ENCODE peak calls at places on chromosome 19, in seven cellular contexts. D, L, I, S, O, R and Y are unnamed samples.

GRCh38 chr19:24141612-24142011 is 54.6 kb downstream of the ZNF254 start:
- DNase-seq in D (no peak), L (no peak), I (no peak), S (peak), O (no peak), R (no peak), Y (no peak)

GRCh38 chr19:23101241-23101640 is 15.6 kb upstream of the ZNF730 start:
- DNase-seq in D (no peak), L (no peak), I (no peak), S (no peak), O (no peak), R (no peak), Y (peak)

GRCh38 chr19:10724573-10725071 is 6.7 kb downstream of the DNM2 start:
- DNase-seq in D (no peak), L (no peak), I (no peak), S (no peak), O (no peak), R (no peak), Y (no peak)

GRCh38 chr19:45782162-45782623 is at the start of gene DMPK:
- DNase-seq in D (peak), L (no peak), I (no peak), S (no peak), O (no peak), R (no peak), Y (peak)

GRCh38 chr19:29002336-29002735 is 210.6 kb downstream of the UQCRFS1 start:
- DNase-seq in D (no peak), L (no peak), I (no peak), S (no peak), O (no peak), R (no peak), Y (no peak)

GRCh38 chr19:39407394-39407643 is 672 bp downstream of the ZFP36 start:
- DNase-seq in D (no peak), L (peak), I (no peak), S (no peak), O (no peak), R (no peak), Y (no peak)

GRCh38 chr19:1399745-1400144 is 1.6 kb downstream of the GAMT start:
- DNase-seq in D (no peak), L (no peak), I (no peak), S (no peak), O (no peak), R (no peak), Y (no peak)

GRCh38 chr19:7263521-7263920 is 30.7 kb downstream of the INSR start:
- DNase-seq in D (no peak), L (no peak), I (no peak), S (no peak), O (no peak), R (no peak), Y (no peak)

GRCh38 chr19:45147835-45148676 is 12.7 kb downstream of the NKPD1 start:
- DNase-seq in D (no peak), L (no peak), I (no peak), S (no peak), O (no peak), R (no peak), Y (no peak)

GRCh38 chr19:21133633-21134032 is 8.2 kb upstream of the ZNF431 start:
- DNase-seq in D (no peak), L (no peak), I (no peak), S (no peak), O (no peak), R (no peak), Y (peak)

GRCh38 chr19:405138-405965 is 3.6 kb downstream of the C2CD4C start:
- DNase-seq in D (no peak), L (no peak), I (no peak), S (no peak), O (no peak), R (no peak), Y (no peak)

GRCh38 chr19:40366697-40367561 is 18.4 kb downstream of the PLD3 start:
- DNase-seq in D (no peak), L (no peak), I (no peak), S (peak), O (no peak), R (peak), Y (no peak)

GRCh38 chr19:46839752-46840151 is 10.9 kb downstream of the AP2S1 start:
- DNase-seq in D (no peak), L (no peak), I (no peak), S (no peak), O (no peak), R (no peak), Y (peak)

GRCh38 chr19:29909545-29909944 is 32.5 kb upstream of the URI1 start:
- DNase-seq in D (no peak), L (no peak), I (no peak), S (no peak), O (no peak), R (no peak), Y (no peak)

GRCh38 chr19:9406798-9407352 is 28.5 kb downstream of the ZNF266 start:
- DNase-seq in D (peak), L (no peak), I (peak), S (peak), O (peak), R (no peak), Y (peak)

GRCh38 chr19:45090034-45090433 is 2.9 kb upstream of the PPP1R37 start:
- DNase-seq in D (no peak), L (no peak), I (no peak), S (no peak), O (no peak), R (no peak), Y (no peak)

GRCh38 chr19:47239610-47240296 is 8.8 kb upstream of the BBC3 start:
- DNase-seq in D (no peak), L (no peak), I (no peak), S (peak), O (peak), R (peak), Y (no peak)

GRCh38 chr19:11151181-11151580 is 4.4 kb downstream of the SPC24 start:
- DNase-seq in D (no peak), L (no peak), I (no peak), S (no peak), O (no peak), R (no peak), Y (no peak)

GRCh38 chr19:30060872-30061556 is 119.0 kb downstream of the URI1 start:
- DNase-seq in D (no peak), L (no peak), I (no peak), S (no peak), O (no peak), R (no peak), Y (no peak)

GRCh38 chr19:49224856-49225255 is 67.3 kb downstream of the TRPM4 start:
- DNase-seq in D (no peak), L (no peak), I (peak), S (peak), O (no peak), R (no peak), Y (peak)

GRCh38 chr19:41753159-41753558 is 2.2 kb upstream of the CEACAM6 start:
- DNase-seq in D (no peak), L (no peak), I (peak), S (no peak), O (peak), R (peak), Y (peak)

GRCh38 chr19:13475044-13475443 is 31.2 kb downstream of the CACNA1A start:
- DNase-seq in D (no peak), L (no peak), I (no peak), S (no peak), O (no peak), R (no peak), Y (no peak)